ENCODE peak calls at places on chromosomes 3 and 15, in nine cellular contexts. X is activated CD4-positive, alpha-beta T cell treated with anti-CD3 and anti-CD28 coated beads, Interleukin-2, amount 50 U/mL, for 1 hour; V is left ventricle myocardium superior; C is stimulated activated CD4-positive, alpha-beta T cell treated with anti-CD3 and anti-CD28 coated beads, Interleukin-12 subunit alpha, Interleukin-12 subunit beta, amount 100 ng/mL, for 4 hours; N is psoas muscle; W is left ventricle myocardium inferior; L is GM03348; D is cerebellum; G is NCI-H1417. B is an unnamed sample.

GRCh38 chr3:141050913-141051632 is at the start of gene SPSB4:
- DNase-seq in W (peak), G (peak), V (peak), N (peak), X (no peak), D (peak), L (peak), C (no peak), B (peak)

GRCh38 chr3:123483146-123483545 is 34.3 kb upstream of the ADCY5 start:
- DNase-seq in V (no peak), L (no peak), C (no peak), W (no peak), N (no peak), D (no peak), X (no peak), G (no peak), B (no peak)

GRCh38 chr3:128805771-128806170 is 73.6 kb upstream of the ACAD9 start:
- DNase-seq in C (no peak), G (no peak), V (no peak), D (no peak), W (no peak), N (no peak), L (no peak), X (no peak), B (no peak)

GRCh38 chr15:76711351-76711827 is 193.8 kb downstream of the SCAPER start:
- DNase-seq in C (no peak), W (no peak), X (no peak), L (no peak), N (no peak), V (no peak), G (no peak), D (no peak), B (no peak)

GRCh38 chr3:58238830-58239229 is 1.2 kb downstream of the ABHD6 start:
- DNase-seq in D (no peak), V (no peak), W (no peak), X (no peak), N (no peak), G (no peak), L (no peak), C (no peak), B (no peak)

GRCh38 chr3:175260145-175260794 is 401.1 kb downstream of the NAALADL2 start:
- DNase-seq in D (no peak), G (no peak), C (no peak), W (no peak), X (no peak), V (no peak), L (peak), N (no peak), B (no peak)

GRCh38 chr3:169145551-169145950 is 518.0 kb downstream of the MECOM start:
- DNase-seq in N (no peak), G (no peak), V (no peak), L (no peak), D (no peak), C (no peak), W (no peak), X (no peak), B (no peak)

GRCh38 chr15:80695911-80696651 is 971 bp downstream of the ABHD17C start:
- DNase-seq in W (peak), N (no peak), C (peak), D (no peak), G (no peak), V (peak), L (peak), X (peak), B (peak)

GRCh38 chr3:4290272-4290893 is 12.8 kb upstream of the SETMAR start:
- DNase-seq in L (peak), C (no peak), V (no peak), X (peak), D (peak), W (no peak), N (no peak), G (peak), B (no peak)

GRCh38 chr15:64209680-64210334 is 47.0 kb upstream of the PPIB start:
- DNase-seq in D (no peak), X (no peak), C (no peak), N (no peak), G (peak), L (peak), W (no peak), V (no peak), B (no peak)

GRCh38 chr3:161409858-161410257 is 38.5 kb upstream of the SPTSSB start:
- DNase-seq in N (no peak), V (no peak), W (no peak), C (no peak), G (no peak), L (no peak), X (no peak), D (no peak), B (no peak)

GRCh38 chr15:69593488-69593887 is 140.9 kb downstream of the RPLP1 start:
- DNase-seq in V (no peak), W (no peak), L (no peak), D (no peak), C (no peak), G (no peak), N (no peak), X (no peak), B (no peak)

GRCh38 chr15:70023064-70023768 is 74.5 kb downstream of the TLE3 start:
- DNase-seq in N (no peak), C (no peak), X (peak), L (peak), G (peak), V (no peak), W (no peak), D (no peak), B (no peak)

GRCh38 chr3:139522421-139522820 is 17.1 kb downstream of the RBP1 start:
- DNase-seq in W (no peak), L (no peak), N (no peak), X (no peak), C (no peak), D (no peak), V (no peak), G (no peak), B (no peak)

GRCh38 chr3:106299300-106300098 is 430.7 kb upstream of the CBLB start:
- DNase-seq in C (no peak), G (no peak), N (no peak), D (no peak), V (no peak), X (no peak), W (no peak), L (peak), B (no peak)

GRCh38 chr3:53030864-53031445 is 14.9 kb downstream of the SFMBT1 start:
- DNase-seq in D (no peak), C (peak), V (no peak), W (no peak), L (no peak), N (no peak), X (peak), G (no peak), B (no peak)

GRCh38 chr3:62363275-62363674 is 10.1 kb downstream of the FEZF2 start:
- DNase-seq in W (no peak), X (no peak), V (no peak), D (no peak), C (no peak), N (no peak), L (no peak), G (no peak), B (no peak)

GRCh38 chr3:123044981-123045763 is 17.6 kb upstream of the SEMA5B start:
- DNase-seq in D (no peak), C (no peak), V (no peak), N (no peak), X (no peak), W (no peak), L (no peak), G (no peak), B (no peak)

GRCh38 chr3:45991341-45991740 is 4.3 kb downstream of the FYCO1 start:
- DNase-seq in G (no peak), W (peak), N (no peak), V (peak), D (no peak), L (no peak), C (no peak), X (no peak), B (peak)

GRCh38 chr15:89916660-89917059 is 3.9 kb upstream of the ARPIN start:
- DNase-seq in G (no peak), W (no peak), L (no peak), C (no peak), N (no peak), V (no peak), X (no peak), D (no peak), B (no peak)

GRCh38 chr15:29220852-29221251 is 48.8 kb downstream of the NSMCE3 start:
- DNase-seq in D (peak), N (no peak), C (no peak), W (no peak), V (no peak), X (no peak), G (no peak), L (no peak), B (no peak)

GRCh38 chr15:85642054-85642692 is 152.6 kb downstream of the KLHL25 start:
- DNase-seq in D (no peak), C (no peak), V (peak), X (no peak), L (no peak), W (no peak), N (peak), G (no peak), B (peak)